ENCODE peak calls at places on chromosomes 7 and 10, in seven cellular contexts. Z is activated CD4-positive, alpha-beta memory T cell treated with anti-CD3 and anti-CD28 coated beads for 36 hours; V is EH; R is NCI-H2081; A is T1000; S is astrocyte; H is T-cell. N is an unnamed sample.

GRCh38 chr10:60282771-60283353 is 106.8 kb downstream of the ANK3 start:
- DNase-seq in V (peak), R (peak), S (peak), H (no peak), A (no peak), Z (no peak), N (peak)

GRCh38 chr10:23096814-23097549 is 1.6 kb downstream of the MSRB2 start:
- DNase-seq in S (peak), A (no peak), Z (peak), R (no peak), V (peak), H (no peak), N (no peak)

GRCh38 chr7:73423519-73424485 is 9.8 kb upstream of the FZD9 start:
- DNase-seq in Z (no peak), V (no peak), R (no peak), S (no peak), A (no peak), H (no peak), N (no peak)

GRCh38 chr10:119457966-119458766 is 84.4 kb downstream of the RGS10 start:
- DNase-seq in S (no peak), R (no peak), Z (no peak), V (no peak), A (no peak), H (no peak), N (peak)

GRCh38 chr10:122407375-122408125 is 33.0 kb downstream of the PLEKHA1 start:
- DNase-seq in R (no peak), Z (peak), A (no peak), V (no peak), H (no peak), S (peak), N (no peak)

GRCh38 chr10:8049874-8050560 is 4.5 kb upstream of the GATA3 start:
- DNase-seq in A (no peak), R (no peak), S (no peak), V (no peak), Z (peak), H (no peak), N (peak)

GRCh38 chr10:86666538-86666937 is 1.8 kb upstream of the LDB3 start:
- DNase-seq in H (no peak), R (no peak), S (no peak), V (no peak), A (no peak), Z (no peak), N (no peak)

GRCh38 chr10:69215405-69216176 is 4.5 kb upstream of the HKDC1 start:
- DNase-seq in V (peak), S (no peak), Z (peak), H (no peak), R (no peak), A (no peak), N (peak)

GRCh38 chr10:93941603-93942002 is 47.8 kb downstream of the SLC35G1 start:
- DNase-seq in A (no peak), Z (no peak), H (no peak), S (no peak), V (no peak), R (no peak), N (no peak)

GRCh38 chr7:130741336-130741995 is 7.5 kb upstream of the KLF14 start:
- DNase-seq in S (no peak), Z (no peak), R (no peak), A (no peak), V (no peak), H (no peak), N (no peak)

GRCh38 chr7:100753750-100754149 is 20.4 kb downstream of the ZAN start:
- DNase-seq in V (no peak), A (no peak), R (no peak), H (no peak), S (no peak), Z (no peak), N (no peak)

GRCh38 chr7:117072620-117073118 is 119.4 kb downstream of the ST7 start:
- DNase-seq in V (peak), A (no peak), R (peak), Z (no peak), H (no peak), S (peak), N (no peak)

GRCh38 chr10:123633636-123634035 is 32.5 kb upstream of the GPR26 start:
- DNase-seq in R (no peak), H (no peak), S (no peak), V (no peak), A (no peak), Z (no peak), N (no peak)

N was measured in trophoblast cell.